ENCODE peak calls at places on chromosome 9, in four cellular contexts. One of them, this sample, is unnamed.

GRCh38 chr9:129480227-129480626 is 140.7 kb downstream of the C9orf50 start:
- DNase-seq in ovary: no peak
- DNase-seq in neural progenitor cell: no peak
- DNase-seq in upper lobe of right lung: no peak
- DNase-seq in this sample: no peak

GRCh38 chr9:93479726-93480125 is 26.3 kb upstream of the FAM120AOS start:
- DNase-seq in ovary: no peak
- DNase-seq in neural progenitor cell: no peak
- DNase-seq in upper lobe of right lung: no peak
- DNase-seq in this sample: no peak

GRCh38 chr9:113558632-113559502 is 95.3 kb downstream of the RGS3 start:
- DNase-seq in ovary: peak; percentile 90
- DNase-seq in neural progenitor cell: no peak
- DNase-seq in upper lobe of right lung: peak; percentile 78
- DNase-seq in this sample: peak; percentile 67

GRCh38 chr9:105647595-105648349 is 14.5 kb upstream of the TAL2 start:
- DNase-seq in ovary: no peak
- DNase-seq in neural progenitor cell: peak; percentile 34
- DNase-seq in upper lobe of right lung: no peak
- DNase-seq in this sample: peak; percentile 27

GRCh38 chr9:77954018-77954417 is 77.6 kb downstream of the GNAQ start:
- DNase-seq in ovary: no peak
- DNase-seq in neural progenitor cell: no peak
- DNase-seq in upper lobe of right lung: no peak
- DNase-seq in this sample: peak; percentile 24

GRCh38 chr9:111118256-111118950 is 80.1 kb upstream of the LPAR1 start:
- DNase-seq in ovary: no peak
- DNase-seq in neural progenitor cell: no peak
- DNase-seq in upper lobe of right lung: no peak
- DNase-seq in this sample: peak; percentile 56

GRCh38 chr9:90722116-90722515 is 79.5 kb upstream of the DIRAS2 start:
- DNase-seq in ovary: no peak
- DNase-seq in neural progenitor cell: no peak
- DNase-seq in upper lobe of right lung: no peak
- DNase-seq in this sample: no peak

GRCh38 chr9:120755827-120756434 is 37.3 kb downstream of the FBXW2 start:
- DNase-seq in ovary: peak; percentile 62
- DNase-seq in neural progenitor cell: peak; percentile 71
- DNase-seq in upper lobe of right lung: no peak
- DNase-seq in this sample: peak; percentile 55

GRCh38 chr9:127854169-127854833 is at the start of gene ENG:
- DNase-seq in ovary: peak; percentile 86
- DNase-seq in neural progenitor cell: no peak
- DNase-seq in upper lobe of right lung: peak; percentile 87
- DNase-seq in this sample: peak; percentile 44

GRCh38 chr9:16871358-16872151 is 1.1 kb upstream of the BNC2 start:
- DNase-seq in ovary: peak; percentile 63
- DNase-seq in neural progenitor cell: peak; percentile 67
- DNase-seq in upper lobe of right lung: peak; percentile 81
- DNase-seq in this sample: peak; percentile 85

GRCh38 chr9:137277329-137278041 is at the start of gene TOR4A:
- DNase-seq in ovary: peak; percentile 85
- DNase-seq in neural progenitor cell: peak; percentile 75
- DNase-seq in upper lobe of right lung: peak; percentile 96
- DNase-seq in this sample: peak; percentile 63

GRCh38 chr9:8284835-8285234 is 485.3 kb upstream of the DMAC1 start:
- DNase-seq in ovary: no peak
- DNase-seq in neural progenitor cell: peak; percentile 76
- DNase-seq in upper lobe of right lung: no peak
- DNase-seq in this sample: no peak

GRCh38 chr9:137411670-137412380 is 11.1 kb downstream of the EXD3 start:
- DNase-seq in ovary: peak; percentile 88
- DNase-seq in neural progenitor cell: no peak
- DNase-seq in upper lobe of right lung: peak; percentile 87
- DNase-seq in this sample: peak; percentile 90

GRCh38 chr9:133607976-133608375 is 1.2 kb downstream of the FAM163B start:
- DNase-seq in ovary: no peak
- DNase-seq in neural progenitor cell: no peak
- DNase-seq in upper lobe of right lung: no peak
- DNase-seq in this sample: no peak
- H3K4me3 ChIP-seq in ovary: no peak overlapping the region
- H3K4me3 ChIP-seq in neural progenitor cell: no peak overlapping the region
- H3K4me3 ChIP-seq in upper lobe of right lung: no peak overlapping the region
- H3K4me3 ChIP-seq in this sample: no peak overlapping the region

GRCh38 chr9:116753389-116753788 is 66.3 kb downstream of the TRIM32 start:
- DNase-seq in ovary: no peak
- DNase-seq in neural progenitor cell: no peak
- DNase-seq in upper lobe of right lung: no peak
- DNase-seq in this sample: no peak

GRCh38 chr9:116760636-116761035 is 73.5 kb downstream of the TRIM32 start:
- DNase-seq in ovary: no peak
- DNase-seq in neural progenitor cell: no peak
- DNase-seq in upper lobe of right lung: no peak
- DNase-seq in this sample: no peak

GRCh38 chr9:116756995-116757394 is 69.9 kb downstream of the TRIM32 start:
- DNase-seq in ovary: no peak
- DNase-seq in neural progenitor cell: no peak
- DNase-seq in upper lobe of right lung: no peak
- DNase-seq in this sample: no peak
- H3K4me3 ChIP-seq in ovary: no peak overlapping the region
- H3K4me3 ChIP-seq in neural progenitor cell: no peak overlapping the region
- H3K4me3 ChIP-seq in upper lobe of right lung: no peak overlapping the region
- H3K4me3 ChIP-seq in this sample: no peak overlapping the region

GRCh38 chr9:109098221-109098959 is 21.4 kb downstream of the TMEM245 start:
- DNase-seq in ovary: peak; percentile 56
- DNase-seq in neural progenitor cell: peak; percentile 62
- DNase-seq in upper lobe of right lung: no peak
- DNase-seq in this sample: peak; percentile 61
- H3K4me3 ChIP-seq in ovary: no peak overlapping the region
- H3K4me3 ChIP-seq in neural progenitor cell: no peak overlapping the region
- H3K4me3 ChIP-seq in upper lobe of right lung: no peak overlapping the region
- H3K4me3 ChIP-seq in this sample: no peak overlapping the region

GRCh38 chr9:133276923-133277322 is 1.9 kb upstream of the ABO start:
- DNase-seq in ovary: no peak
- DNase-seq in neural progenitor cell: no peak
- DNase-seq in upper lobe of right lung: no peak
- DNase-seq in this sample: no peak

GRCh38 chr9:133275105-133276000 is at the start of gene ABO:
- DNase-seq in ovary: peak; percentile 72
- DNase-seq in neural progenitor cell: peak; percentile 61
- DNase-seq in upper lobe of right lung: peak; percentile 77
- DNase-seq in this sample: no peak

GRCh38 chr9:133274236-133275104 is 531 bp downstream of the ABO start:
- DNase-seq in ovary: peak; percentile 44
- DNase-seq in neural progenitor cell: no peak
- DNase-seq in upper lobe of right lung: no peak
- DNase-seq in this sample: no peak

GRCh38 chr9:133277467-133277866 is 2.5 kb upstream of the ABO start:
- DNase-seq in ovary: no peak
- DNase-seq in neural progenitor cell: no peak
- DNase-seq in upper lobe of right lung: no peak
- DNase-seq in this sample: no peak

DNA sequence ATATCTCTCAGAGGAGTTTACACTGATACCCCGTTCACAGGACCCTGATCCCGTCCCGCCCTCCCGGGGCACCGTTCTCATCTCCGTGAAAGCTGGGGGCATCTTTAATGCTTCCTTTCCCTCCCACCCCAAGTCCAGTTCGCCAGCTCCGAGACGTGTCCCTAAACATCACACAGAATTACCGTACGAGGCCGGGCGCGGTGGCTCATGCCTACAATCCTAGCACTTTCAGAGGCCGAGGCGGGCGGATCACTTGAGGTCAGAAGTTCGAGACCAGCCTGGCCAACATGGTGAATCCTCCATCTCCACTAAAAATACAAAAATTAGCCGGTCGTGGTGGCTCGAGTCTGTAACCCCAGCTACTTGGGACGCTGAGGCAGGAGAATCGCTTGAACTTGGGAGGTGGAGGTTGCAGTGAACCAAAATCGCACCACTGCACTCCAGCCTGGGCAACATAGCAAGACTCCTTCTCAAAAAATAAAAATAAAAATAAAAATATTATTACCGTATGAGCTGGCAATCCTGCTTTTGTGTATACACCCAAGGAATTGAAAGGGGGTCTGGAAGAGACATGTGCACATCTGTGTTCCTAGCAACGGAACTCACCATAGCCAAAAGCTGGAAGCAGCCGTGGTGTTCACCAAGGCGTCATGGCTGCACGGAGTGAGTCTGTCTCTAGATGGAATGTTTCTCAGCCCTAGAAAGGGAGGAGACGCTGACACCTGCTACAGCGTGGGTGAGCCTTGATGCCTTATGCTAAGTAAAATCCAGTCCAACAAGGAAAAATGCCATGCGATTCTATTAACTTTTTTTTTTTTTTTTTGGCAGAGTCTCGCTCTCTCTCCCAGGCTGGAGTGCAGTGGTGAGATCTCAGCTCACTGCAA is 1.2 kb upstream of the ABO start:
- DNase-seq in ovary: no peak
- DNase-seq in neural progenitor cell: no peak
- DNase-seq in upper lobe of right lung: no peak
- DNase-seq in this sample: no peak
- H3K4me3 ChIP-seq in ovary: peak overlapping the region; percentile 43
- H3K4me3 ChIP-seq in neural progenitor cell: peak overlapping the region; percentile 60
- H3K4me3 ChIP-seq in upper lobe of right lung: peak overlapping the region; percentile 52
- H3K4me3 ChIP-seq in this sample: no peak overlapping the region

GRCh38 chr9:122228906-122229837 is at the start of gene LHX6:
- DNase-seq in ovary: no peak
- DNase-seq in neural progenitor cell: peak; percentile 61
- DNase-seq in upper lobe of right lung: no peak
- DNase-seq in this sample: peak; percentile 15
- H3K4me3 ChIP-seq in ovary: peak within 1 kb of the TSS; percentile 31
- H3K4me3 ChIP-seq in neural progenitor cell: peak within 1 kb of the TSS; percentile 54
- H3K4me3 ChIP-seq in upper lobe of right lung: peak within 1 kb of the TSS; percentile 45
- H3K4me3 ChIP-seq in this sample: peak within 1 kb of the TSS; percentile 20